ENCODE peak calls at places on chromosomes 5 and 9, in six cellular contexts. W is sigmoid colon, Y is GM23248, P is fibroblast of lung, J is left lung, T is body of pancreas. U is an unnamed sample.

GRCh38 chr9:128055222-128056040 is 11.7 kb downstream of the NAIF1 start:
- DNase-seq in W (peak; percentile 89), Y (no peak), P (no peak), T (peak; percentile 82), J (peak; percentile 58), U (peak; percentile 91)

GRCh38 chr5:141001466-141001853 is 35.2 kb downstream of the PCDHAC2 start:
- DNase-seq in W (no peak), J (peak; percentile 68), P (no peak), T (peak; percentile 26), Y (no peak), U (no peak)

GRCh38 chr9:17063535-17064135 is 71.2 kb upstream of the CNTLN start:
- DNase-seq in P (peak; percentile 48), T (peak; percentile 22), Y (peak; percentile 74), W (no peak), J (no peak), U (no peak)

GRCh38 chr5:97135868-97136267 is 6.5 kb downstream of the LIX1 start:
- DNase-seq in T (no peak), W (no peak), J (no peak), Y (no peak), P (peak; percentile 8), U (no peak)

GRCh38 chr9:77808750-77809079 is 160.6 kb upstream of the GNA14 start:
- DNase-seq in J (no peak), W (no peak), P (no peak), Y (no peak), T (no peak), U (no peak)

GRCh38 chr9:71003346-71003745 is 118.1 kb downstream of the TRPM3 start:
- DNase-seq in W (no peak), P (no peak), J (no peak), T (no peak), Y (no peak), U (no peak)

GRCh38 chr5:72041643-72042042 is 65.6 kb upstream of the MAP1B start:
- DNase-seq in Y (no peak), T (no peak), W (no peak), P (no peak), J (no peak), U (no peak)

GRCh38 chr5:113112435-113112834 is 135.8 kb downstream of the DCP2 start:
- DNase-seq in W (no peak), T (peak; percentile 30), Y (peak; percentile 84), P (peak; percentile 66), J (no peak), U (no peak)

GRCh38 chr5:127086583-127086982 is 13.3 kb upstream of the C5orf63 start:
- DNase-seq in Y (no peak), P (no peak), T (no peak), W (no peak), J (no peak), U (no peak)

GRCh38 chr5:22319798-22320197 is 533.3 kb downstream of the CDH12 start:
- DNase-seq in Y (no peak), T (no peak), P (no peak), J (no peak), W (no peak), U (no peak)

GRCh38 chr5:141199359-141200235 is at the start of gene PCDHB11:
- DNase-seq in J (no peak), P (no peak), W (no peak), Y (peak; percentile 48), T (peak; percentile 48), U (no peak)

GRCh38 chr5:148033138-148033537 is 30.6 kb upstream of the SPINK5 start:
- DNase-seq in P (no peak), Y (no peak), J (no peak), W (no peak), T (no peak), U (no peak)

GRCh38 chr9:76374702-76375543 is 19.3 kb downstream of the RFK start:
- DNase-seq in J (peak; percentile 85), P (peak; percentile 95), T (peak; percentile 88), W (peak; percentile 92), Y (peak; percentile 80), U (no peak)

GRCh38 chr5:115087951-115088350 is 81.8 kb downstream of the TRIM36 start:
- DNase-seq in P (no peak), W (no peak), J (no peak), T (no peak), Y (no peak), U (no peak)

GRCh38 chr5:10518352-10518751 is 45.5 kb upstream of the ANKRD33B start:
- DNase-seq in W (no peak), J (no peak), Y (peak; percentile 62), P (peak; percentile 86), T (no peak), U (no peak)

GRCh38 chr5:151799407-151799806 is 27.7 kb downstream of the G3BP1 start:
- DNase-seq in J (no peak), T (no peak), Y (peak; percentile 58), W (no peak), P (peak; percentile 52), U (no peak)

GRCh38 chr5:174337276-174338203 is 292.0 kb downstream of the NSG2 start:
- DNase-seq in Y (no peak), J (no peak), P (peak; percentile 49), T (no peak), W (no peak), U (peak; percentile 64)
- H3K4me3 ChIP-seq in Y (no peak overlapping the region), J (no peak overlapping the region), P (no peak overlapping the region), T (no peak overlapping the region), W (no peak overlapping the region), U (no peak overlapping the region)

DNA sequence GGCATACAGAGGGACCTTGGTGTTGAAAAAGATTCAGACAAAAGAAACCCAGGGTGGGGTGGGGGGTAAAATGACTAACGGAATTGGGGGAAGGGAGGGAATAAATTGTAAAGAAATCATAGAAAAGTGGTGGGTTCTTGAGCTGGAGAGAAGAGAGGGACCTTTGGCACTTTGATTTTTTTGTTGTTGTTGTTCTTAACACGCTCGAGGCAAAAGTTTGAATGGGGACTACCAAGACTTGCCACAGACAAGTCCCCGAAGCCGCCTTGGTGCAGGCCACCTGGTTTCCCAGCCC is 616 bp downstream of the VCAN start:
- DNase-seq in J (no peak), P (no peak), W (no peak), T (no peak), Y (no peak), U (no peak)
- H3K4me3 ChIP-seq in J (peak overlapping the region; percentile 55), P (peak overlapping the region; percentile 93), W (peak overlapping the region; percentile 39), T (no peak overlapping the region), Y (peak overlapping the region; percentile 90), U (peak overlapping the region; percentile 24)

DNA sequence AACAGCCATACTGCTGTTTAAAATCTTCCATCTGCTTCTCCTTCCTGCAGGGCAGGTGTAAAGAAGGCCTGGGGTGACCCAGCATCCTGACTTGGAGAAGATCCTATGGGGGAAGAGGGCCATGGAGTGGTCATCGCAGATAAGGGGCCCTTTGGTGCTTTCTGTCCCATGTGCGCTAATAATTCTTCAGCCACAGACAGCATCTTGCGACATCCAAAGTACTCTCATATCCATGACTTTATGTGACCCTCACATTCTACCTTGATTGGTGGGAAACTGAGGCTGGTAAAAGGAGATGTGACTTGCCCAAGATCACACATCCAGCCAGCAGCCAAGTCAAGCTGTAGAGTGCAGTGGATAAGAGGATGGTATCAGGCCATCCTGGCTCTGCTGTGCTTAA is 44.3 kb upstream of the HAND1 start:
- DNase-seq in Y (no peak), J (no peak), W (no peak), P (no peak), T (no peak), U (no peak)
- H3K4me3 ChIP-seq in Y (no peak overlapping the region), J (no peak overlapping the region), W (no peak overlapping the region), P (no peak overlapping the region), T (no peak overlapping the region), U (no peak overlapping the region)

GRCh38 chr9:33506626-33507370 is 17.3 kb upstream of the ANKRD18B start:
- DNase-seq in J (peak; percentile 55), Y (peak; percentile 93), T (no peak), P (peak; percentile 98), W (no peak), U (no peak)
- H3K4me3 ChIP-seq in J (no peak overlapping the region), Y (peak overlapping the region; percentile 58), T (no peak overlapping the region), P (no peak overlapping the region), W (no peak overlapping the region), U (no peak overlapping the region)

GRCh38 chr5:1814183-1815020 is 13.2 kb downstream of the NDUFS6 start:
- DNase-seq in J (no peak), W (peak; percentile 53), T (no peak), Y (no peak), P (no peak), U (no peak)
- H3K4me3 ChIP-seq in J (no peak overlapping the region), W (no peak overlapping the region), T (no peak overlapping the region), Y (no peak overlapping the region), P (no peak overlapping the region), U (no peak overlapping the region)

DNA sequence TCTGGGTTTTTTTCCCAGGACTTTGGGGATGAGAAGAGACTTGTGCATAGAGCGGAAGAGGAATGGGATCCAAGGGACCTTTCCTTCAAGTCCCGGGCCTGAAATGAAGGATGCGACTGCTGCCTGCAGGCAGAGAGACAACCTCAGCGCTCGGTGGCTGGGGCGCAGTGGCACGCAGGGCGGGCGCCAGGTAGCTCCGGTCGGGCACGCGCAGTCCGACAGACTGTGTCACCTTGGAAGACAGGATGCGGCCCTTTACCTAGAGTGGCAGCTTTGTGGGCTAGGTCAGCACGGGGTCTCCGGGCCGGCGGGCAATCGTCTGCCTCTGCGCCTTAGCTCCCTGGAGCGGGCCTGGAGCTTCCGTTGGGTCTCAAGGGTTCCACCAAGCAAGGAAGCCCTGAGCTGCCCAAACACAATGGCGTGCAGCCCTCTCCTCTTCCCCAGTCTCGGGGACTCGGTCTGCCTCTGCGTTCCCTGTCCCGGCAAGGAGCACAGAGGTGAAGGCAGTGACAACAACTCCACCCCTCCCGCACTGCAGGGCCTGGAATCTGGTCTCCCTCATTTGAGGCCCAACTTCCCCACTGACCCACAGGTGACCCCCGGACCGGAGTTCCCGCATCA is 6.0 kb downstream of the BARX1 start:
- DNase-seq in P (no peak), T (no peak), J (no peak), W (no peak), Y (no peak), U (no peak)
- H3K4me3 ChIP-seq in P (no peak overlapping the region), T (no peak overlapping the region), J (no peak overlapping the region), W (no peak overlapping the region), Y (no peak overlapping the region), U (no peak overlapping the region)